ENCODE peak calls at places on chromosomes 11 and 22, in nine cellular contexts. One of them, this sample, is unnamed.

GRCh38 chr11:109037856-109038780 is 373.2 kb downstream of the DDX10 start:
- DNase-seq in fibroblast of pulmonary artery: peak
- DNase-seq in HCT116: no peak
- DNase-seq in colonic mucosa: no peak
- DNase-seq in fibroblast of mammary gland: peak
- DNase-seq in foreskin keratinocyte: peak
- DNase-seq in Panc1: no peak
- DNase-seq in IMR-90: peak
- DNase-seq in bronchial epithelial cell: peak
- DNase-seq in this sample: peak

GRCh38 chr11:31779268-31779879 is 31.7 kb downstream of the PAX6 start:
- DNase-seq in Panc1: peak
- DNase-seq in fibroblast of mammary gland: peak
- DNase-seq in IMR-90: peak
- DNase-seq in fibroblast of pulmonary artery: peak
- DNase-seq in bronchial epithelial cell: peak
- DNase-seq in HCT116: no peak
- DNase-seq in colonic mucosa: no peak
- DNase-seq in foreskin keratinocyte: peak
- DNase-seq in this sample: peak

GRCh38 chr11:15603208-15603607 is 488.5 kb downstream of the INSC start:
- DNase-seq in HCT116: no peak
- DNase-seq in bronchial epithelial cell: no peak
- DNase-seq in fibroblast of pulmonary artery: no peak
- DNase-seq in Panc1: no peak
- DNase-seq in fibroblast of mammary gland: no peak
- DNase-seq in foreskin keratinocyte: no peak
- DNase-seq in colonic mucosa: no peak
- DNase-seq in IMR-90: no peak
- DNase-seq in this sample: no peak

GRCh38 chr11:69641681-69642548 is 959 bp downstream of the CCND1 start:
- DNase-seq in HCT116: no peak
- DNase-seq in foreskin keratinocyte: no peak
- DNase-seq in fibroblast of pulmonary artery: peak
- DNase-seq in colonic mucosa: peak
- DNase-seq in IMR-90: no peak
- DNase-seq in fibroblast of mammary gland: no peak
- DNase-seq in bronchial epithelial cell: no peak
- DNase-seq in Panc1: no peak
- DNase-seq in this sample: no peak

GRCh38 chr11:47924184-47924671 is 56.1 kb upstream of the PTPRJ start:
- DNase-seq in fibroblast of mammary gland: peak
- DNase-seq in bronchial epithelial cell: peak
- DNase-seq in fibroblast of pulmonary artery: no peak
- DNase-seq in colonic mucosa: no peak
- DNase-seq in IMR-90: peak
- DNase-seq in HCT116: peak
- DNase-seq in Panc1: peak
- DNase-seq in foreskin keratinocyte: peak
- DNase-seq in this sample: peak

GRCh38 chr11:74683279-74683871 is 47.9 kb downstream of the CHRDL2 start:
- DNase-seq in fibroblast of mammary gland: no peak
- DNase-seq in IMR-90: no peak
- DNase-seq in HCT116: no peak
- DNase-seq in fibroblast of pulmonary artery: no peak
- DNase-seq in foreskin keratinocyte: no peak
- DNase-seq in bronchial epithelial cell: no peak
- DNase-seq in Panc1: no peak
- DNase-seq in colonic mucosa: no peak
- DNase-seq in this sample: no peak

GRCh38 chr11:27603376-27603775 is 96.8 kb upstream of the LIN7C start:
- DNase-seq in foreskin keratinocyte: no peak
- DNase-seq in colonic mucosa: no peak
- DNase-seq in Panc1: no peak
- DNase-seq in bronchial epithelial cell: no peak
- DNase-seq in fibroblast of pulmonary artery: no peak
- DNase-seq in HCT116: no peak
- DNase-seq in fibroblast of mammary gland: no peak
- DNase-seq in IMR-90: no peak
- DNase-seq in this sample: no peak

GRCh38 chr11:99973993-99974392 is 713.1 kb upstream of the ARHGAP42 start:
- DNase-seq in foreskin keratinocyte: peak
- DNase-seq in colonic mucosa: no peak
- DNase-seq in Panc1: no peak
- DNase-seq in bronchial epithelial cell: peak
- DNase-seq in fibroblast of pulmonary artery: no peak
- DNase-seq in IMR-90: no peak
- DNase-seq in fibroblast of mammary gland: no peak
- DNase-seq in HCT116: no peak
- DNase-seq in this sample: peak

GRCh38 chr22:46686221-46686872 is 51.7 kb downstream of the CERK start:
- DNase-seq in colonic mucosa: no peak
- DNase-seq in fibroblast of mammary gland: no peak
- DNase-seq in bronchial epithelial cell: no peak
- DNase-seq in Panc1: no peak
- DNase-seq in foreskin keratinocyte: no peak
- DNase-seq in IMR-90: no peak
- DNase-seq in HCT116: no peak
- DNase-seq in fibroblast of pulmonary artery: no peak
- DNase-seq in this sample: no peak

GRCh38 chr22:42281284-42281683 is 10.8 kb upstream of the TCF20 start:
- DNase-seq in foreskin keratinocyte: no peak
- DNase-seq in IMR-90: no peak
- DNase-seq in colonic mucosa: no peak
- DNase-seq in Panc1: no peak
- DNase-seq in HCT116: no peak
- DNase-seq in fibroblast of mammary gland: no peak
- DNase-seq in fibroblast of pulmonary artery: no peak
- DNase-seq in bronchial epithelial cell: no peak
- DNase-seq in this sample: no peak

GRCh38 chr11:61747389-61748285 is 4.8 kb upstream of the MYRF start:
- DNase-seq in bronchial epithelial cell: peak
- DNase-seq in fibroblast of pulmonary artery: peak
- DNase-seq in HCT116: peak
- DNase-seq in colonic mucosa: peak
- DNase-seq in fibroblast of mammary gland: peak
- DNase-seq in Panc1: no peak
- DNase-seq in foreskin keratinocyte: no peak
- DNase-seq in IMR-90: peak
- DNase-seq in this sample: peak

GRCh38 chr22:49446145-49446758 is 381.4 kb downstream of the BRD1 start:
- DNase-seq in bronchial epithelial cell: no peak
- DNase-seq in foreskin keratinocyte: no peak
- DNase-seq in HCT116: no peak
- DNase-seq in Panc1: no peak
- DNase-seq in colonic mucosa: no peak
- DNase-seq in fibroblast of mammary gland: no peak
- DNase-seq in IMR-90: no peak
- DNase-seq in fibroblast of pulmonary artery: no peak
- DNase-seq in this sample: no peak

GRCh38 chr22:23519442-23520177 is 60.5 kb downstream of the IGLL1 start:
- DNase-seq in foreskin keratinocyte: no peak
- DNase-seq in bronchial epithelial cell: no peak
- DNase-seq in fibroblast of pulmonary artery: no peak
- DNase-seq in colonic mucosa: no peak
- DNase-seq in Panc1: no peak
- DNase-seq in HCT116: no peak
- DNase-seq in IMR-90: no peak
- DNase-seq in fibroblast of mammary gland: no peak
- DNase-seq in this sample: no peak

GRCh38 chr22:23522642-23523251 is 57.3 kb downstream of the IGLL1 start:
- DNase-seq in Panc1: no peak
- DNase-seq in fibroblast of pulmonary artery: peak
- DNase-seq in fibroblast of mammary gland: no peak
- DNase-seq in bronchial epithelial cell: no peak
- DNase-seq in foreskin keratinocyte: no peak
- DNase-seq in HCT116: no peak
- DNase-seq in colonic mucosa: no peak
- DNase-seq in IMR-90: no peak
- DNase-seq in this sample: no peak

GRCh38 chr22:23520875-23521441 is 59.1 kb downstream of the IGLL1 start:
- DNase-seq in fibroblast of pulmonary artery: peak
- DNase-seq in foreskin keratinocyte: no peak
- DNase-seq in Panc1: no peak
- DNase-seq in HCT116: no peak
- DNase-seq in IMR-90: peak
- DNase-seq in bronchial epithelial cell: no peak
- DNase-seq in fibroblast of mammary gland: peak
- DNase-seq in colonic mucosa: peak
- DNase-seq in this sample: no peak

GRCh38 chr22:23523746-23524145 is 56.3 kb downstream of the IGLL1 start:
- DNase-seq in colonic mucosa: no peak
- DNase-seq in fibroblast of mammary gland: no peak
- DNase-seq in foreskin keratinocyte: no peak
- DNase-seq in fibroblast of pulmonary artery: no peak
- DNase-seq in HCT116: no peak
- DNase-seq in bronchial epithelial cell: no peak
- DNase-seq in IMR-90: no peak
- DNase-seq in Panc1: no peak
- DNase-seq in this sample: no peak

DNA sequence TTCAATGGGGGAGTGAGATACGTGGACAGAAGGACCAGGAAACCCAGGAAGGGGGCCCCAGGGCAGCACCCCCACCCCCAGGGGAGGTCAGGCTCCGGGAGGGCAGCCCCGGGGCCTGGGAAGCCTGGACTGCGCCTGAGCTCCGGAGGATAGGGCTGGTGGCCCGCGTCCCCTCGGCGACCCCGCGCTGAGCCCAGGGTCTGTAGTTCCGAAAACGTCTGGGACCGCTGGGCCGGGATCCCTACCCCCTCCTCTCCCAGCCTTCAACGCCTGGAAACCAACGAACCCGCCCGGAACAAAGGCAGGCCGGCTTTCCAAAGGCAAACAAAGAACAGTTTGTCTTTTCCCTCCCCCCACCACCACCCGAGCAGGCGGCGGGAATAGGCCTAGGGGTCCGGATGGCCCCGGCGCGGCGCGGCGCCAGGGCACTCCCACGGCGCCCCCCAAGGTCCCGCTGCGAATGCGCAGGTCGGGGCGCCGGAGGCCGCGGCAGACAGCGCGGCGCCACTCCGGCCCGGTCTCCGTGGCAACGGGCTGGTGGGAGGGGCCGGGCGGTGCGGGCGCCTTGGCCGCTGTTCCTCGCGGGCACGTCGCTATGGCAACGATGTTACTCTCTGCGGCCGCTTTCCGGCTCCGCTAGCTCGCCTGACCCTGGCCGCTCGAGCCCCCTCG is 58.5 kb downstream of the IGLL1 start:
- DNase-seq in fibroblast of pulmonary artery: peak
- DNase-seq in foreskin keratinocyte: no peak
- DNase-seq in Panc1: no peak
- DNase-seq in fibroblast of mammary gland: peak
- DNase-seq in IMR-90: peak
- DNase-seq in HCT116: peak
- DNase-seq in colonic mucosa: peak
- DNase-seq in bronchial epithelial cell: peak
- DNase-seq in this sample: peak
- TF ChIP-seq CTCF in fibroblast of pulmonary artery: no peak
- TF ChIP-seq CTCF in foreskin keratinocyte: peak
- TF ChIP-seq CTCF in Panc1: no peak
- TF ChIP-seq CTCF in fibroblast of mammary gland: no peak
- TF ChIP-seq CTCF in IMR-90: peak
- TF ChIP-seq CTCF in HCT116: no peak
- TF ChIP-seq CTCF in colonic mucosa: no peak
- TF ChIP-seq CTCF in bronchial epithelial cell: no peak
- TF ChIP-seq CTCF in this sample: peak

DNA sequence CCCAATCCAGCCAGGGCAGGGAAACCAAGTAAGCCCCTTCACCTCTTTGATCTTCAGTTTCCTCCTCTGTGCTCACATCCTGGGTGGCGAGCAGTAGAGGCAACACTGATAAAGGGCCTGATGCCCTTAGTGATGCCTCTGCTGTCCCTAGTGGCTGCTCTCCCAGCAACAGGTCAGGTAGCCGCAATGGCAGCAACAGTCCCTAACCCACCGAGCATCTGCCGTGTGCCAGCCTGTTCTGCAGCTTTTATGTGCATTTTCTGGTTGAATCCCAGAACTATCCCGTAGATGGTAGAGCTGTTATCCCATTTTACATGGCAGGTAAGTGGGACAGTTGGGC is 5.2 kb downstream of the SCYL1 start:
- DNase-seq in foreskin keratinocyte: no peak
- DNase-seq in fibroblast of pulmonary artery: no peak
- DNase-seq in bronchial epithelial cell: no peak
- DNase-seq in Panc1: no peak
- DNase-seq in colonic mucosa: no peak
- DNase-seq in HCT116: no peak
- DNase-seq in fibroblast of mammary gland: no peak
- DNase-seq in IMR-90: no peak
- DNase-seq in this sample: no peak
- TF ChIP-seq CTCF in foreskin keratinocyte: peak
- TF ChIP-seq CTCF in fibroblast of pulmonary artery: peak
- TF ChIP-seq CTCF in bronchial epithelial cell: peak
- TF ChIP-seq CTCF in Panc1: no peak
- TF ChIP-seq CTCF in colonic mucosa: no peak
- TF ChIP-seq CTCF in HCT116: peak
- TF ChIP-seq CTCF in fibroblast of mammary gland: peak
- TF ChIP-seq CTCF in IMR-90: peak
- TF ChIP-seq CTCF in this sample: no peak

DNA sequence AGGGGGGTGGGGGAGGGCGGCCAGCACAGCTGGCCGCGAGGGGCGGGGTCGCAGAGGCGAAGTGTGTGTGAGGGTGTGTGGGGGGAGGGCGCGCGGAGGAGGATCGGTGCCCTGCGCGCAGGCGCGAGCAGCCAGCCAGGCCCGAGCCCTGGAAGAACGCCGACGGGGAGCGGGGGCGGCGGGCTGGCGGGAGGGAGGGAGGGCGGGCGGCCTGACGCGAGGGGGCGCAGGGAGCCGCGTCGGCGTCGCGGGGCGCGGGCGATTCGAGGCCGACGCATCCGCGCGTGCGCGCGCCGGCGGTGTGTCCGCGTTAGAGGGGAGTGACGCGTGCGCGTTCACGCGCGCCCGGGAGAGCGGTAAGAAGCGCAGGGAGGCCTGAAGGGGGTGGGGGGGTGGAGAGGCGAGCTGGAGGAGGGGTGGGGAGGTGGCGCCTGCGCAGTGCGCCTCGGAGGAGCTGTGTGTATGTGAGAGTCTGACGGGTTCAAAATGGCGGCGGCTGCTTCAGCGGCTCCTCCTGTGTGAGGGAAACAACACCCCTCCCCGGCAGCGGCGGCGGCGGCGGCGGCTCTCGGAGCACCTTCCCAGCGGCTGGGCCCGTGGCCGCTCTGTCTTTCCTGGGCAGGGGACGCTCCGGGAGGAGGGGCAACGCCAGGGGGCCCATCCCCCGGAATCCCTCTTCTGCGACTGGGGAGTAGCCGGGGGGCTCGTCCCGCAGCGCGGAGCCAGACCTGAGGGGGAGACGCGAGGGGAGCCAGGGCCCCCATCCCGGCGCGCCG is at the start of gene KDM2A:
- DNase-seq in fibroblast of mammary gland: peak
- DNase-seq in IMR-90: peak
- DNase-seq in fibroblast of pulmonary artery: peak
- DNase-seq in HCT116: peak
- DNase-seq in bronchial epithelial cell: peak
- DNase-seq in Panc1: peak
- DNase-seq in colonic mucosa: peak
- DNase-seq in foreskin keratinocyte: peak
- DNase-seq in this sample: peak
- TF ChIP-seq CTCF in fibroblast of mammary gland: no peak
- TF ChIP-seq CTCF in IMR-90: peak
- TF ChIP-seq CTCF in fibroblast of pulmonary artery: no peak
- TF ChIP-seq CTCF in HCT116: no peak
- TF ChIP-seq CTCF in bronchial epithelial cell: peak
- TF ChIP-seq CTCF in Panc1: no peak
- TF ChIP-seq CTCF in colonic mucosa: peak
- TF ChIP-seq CTCF in foreskin keratinocyte: peak
- TF ChIP-seq CTCF in this sample: no peak

GRCh38 chr11:126061707-126062678 is 673 bp downstream of the CDON start:
- DNase-seq in fibroblast of pulmonary artery: peak
- DNase-seq in HCT116: peak
- DNase-seq in foreskin keratinocyte: peak
- DNase-seq in IMR-90: peak
- DNase-seq in bronchial epithelial cell: peak
- DNase-seq in fibroblast of mammary gland: peak
- DNase-seq in Panc1: peak
- DNase-seq in colonic mucosa: peak
- DNase-seq in this sample: peak
- TF ChIP-seq CTCF in fibroblast of pulmonary artery: peak
- TF ChIP-seq CTCF in HCT116: peak
- TF ChIP-seq CTCF in foreskin keratinocyte: peak
- TF ChIP-seq CTCF in IMR-90: peak
- TF ChIP-seq CTCF in bronchial epithelial cell: peak
- TF ChIP-seq CTCF in fibroblast of mammary gland: peak
- TF ChIP-seq CTCF in Panc1: peak
- TF ChIP-seq CTCF in colonic mucosa: peak
- TF ChIP-seq CTCF in this sample: peak

This sample was measured in RWPE1.